ENCODE peak calls at places on chromosomes 6 and 20, in four cellular contexts. W is fibroblast of mammary gland, T is astrocyte of the spinal cord, U is BJ. R is an unnamed sample.

GRCh38 chr6:84411060-84411629 is 183.7 kb upstream of the CEP162 start:
- DNase-seq in T (peak; percentile 78), U (peak; percentile 48), W (peak; percentile 86), R (peak; percentile 45)

GRCh38 chr6:95227301-95227700 is 350.0 kb upstream of the MANEA start:
- DNase-seq in U (no peak), W (no peak), T (no peak), R (no peak)

GRCh38 chr6:159981591-159982245 is 12.8 kb downstream of the IGF2R start:
- DNase-seq in T (peak; percentile 84), W (peak; percentile 72), U (no peak), R (no peak)

GRCh38 chr6:138160329-138161117 is 1.2 kb upstream of the ARFGEF3 start:
- DNase-seq in T (no peak), W (no peak), U (no peak), R (no peak)

GRCh38 chr6:160882741-160883340 is 108.7 kb upstream of the MAP3K4 start:
- DNase-seq in U (no peak), T (peak; percentile 17), W (peak; percentile 59), R (peak; percentile 1)

GRCh38 chr6:95117236-95117635 is 460.1 kb upstream of the MANEA start:
- DNase-seq in U (no peak), W (no peak), T (no peak), R (no peak)

GRCh38 chr6:7769702-7770101 is 43.8 kb downstream of the BMP6 start:
- DNase-seq in U (no peak), W (peak; percentile 47), T (peak; percentile 19), R (no peak)

GRCh38 chr6:26536571-26537159 is 1.5 kb upstream of the HMGN4 start:
- DNase-seq in W (peak; percentile 82), U (no peak), T (peak; percentile 85), R (no peak)

GRCh38 chr6:21856844-21857243 is 263.3 kb downstream of the SOX4 start:
- DNase-seq in U (no peak), W (peak; percentile 83), T (peak; percentile 4), R (no peak)

GRCh38 chr6:28655164-28655563 is 129.5 kb downstream of the GPX5 start:
- DNase-seq in W (no peak), T (no peak), U (no peak), R (no peak)

GRCh38 chr6:132524639-132525038 is 11.7 kb upstream of the STX7 start:
- DNase-seq in U (no peak), W (no peak), T (no peak), R (no peak)

GRCh38 chr6:7996538-7997225 is 67.5 kb downstream of the BLOC1S5 start:
- DNase-seq in U (no peak), T (peak; percentile 77), W (peak; percentile 74), R (no peak)

GRCh38 chr20:63472159-63472811 is at the start of gene KCNQ2:
- DNase-seq in W (no peak), T (no peak), U (no peak), R (no peak)

GRCh38 chr6:148274809-148275208 is 67.8 kb upstream of the SASH1 start:
- DNase-seq in W (no peak), T (no peak), U (no peak), R (no peak)

DNA sequence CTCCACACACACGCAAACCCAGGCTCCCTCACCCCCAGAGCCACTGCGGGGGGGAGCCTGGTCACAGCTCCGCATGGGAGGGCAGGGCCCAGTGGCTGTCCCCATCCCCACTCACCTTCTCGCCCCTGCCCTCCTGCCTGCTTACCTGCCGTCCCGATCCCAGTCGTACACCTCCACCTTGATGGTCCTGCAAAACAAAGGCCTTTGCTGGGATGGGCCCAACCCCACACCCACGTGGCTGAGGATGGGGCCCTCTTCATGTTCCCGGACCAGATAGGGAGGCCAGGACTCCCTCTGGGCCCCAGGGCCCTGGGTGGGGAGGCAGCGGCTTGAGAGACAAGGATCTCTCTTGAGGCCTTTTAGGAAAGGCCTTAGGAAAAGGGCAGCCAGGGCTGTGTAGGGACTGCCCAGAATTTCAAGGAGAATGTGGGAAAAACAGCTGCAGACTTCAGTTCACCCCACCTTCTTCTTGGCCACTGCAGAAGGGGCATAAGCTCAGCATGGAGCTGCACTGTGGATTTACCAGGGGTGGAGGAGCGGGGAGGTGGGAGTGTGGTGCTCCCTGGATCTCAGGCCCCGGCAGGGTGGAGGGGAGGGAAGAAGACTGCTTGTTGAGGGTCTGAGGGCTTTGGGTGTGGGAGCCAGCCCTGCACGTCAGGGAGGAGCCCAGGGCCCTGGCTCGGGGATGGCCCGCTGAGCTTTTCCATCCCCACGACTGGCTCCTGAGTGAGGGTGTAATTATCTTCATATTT is 67.7 kb downstream of the RAB44 start:
- DNase-seq in U (no peak), W (no peak), T (no peak), R (no peak)
- H3K4me3 ChIP-seq in U (no peak overlapping the region), W (no peak overlapping the region), T (no peak overlapping the region), R (no peak overlapping the region)

GRCh38 chr20:17911927-17912326 is 56.7 kb downstream of the SNX5 start:
- DNase-seq in T (no peak), U (no peak), W (no peak), R (no peak)

GRCh38 chr20:17914957-17915356 is 53.6 kb downstream of the SNX5 start:
- DNase-seq in W (no peak), T (no peak), U (no peak), R (no peak)

GRCh38 chr20:17909745-17910345 is 58.7 kb downstream of the SNX5 start:
- DNase-seq in T (no peak), U (no peak), W (no peak), R (no peak)

GRCh38 chr20:17912916-17913315 is 55.7 kb downstream of the SNX5 start:
- DNase-seq in U (peak; percentile 56), T (no peak), W (peak; percentile 57), R (no peak)

GRCh38 chr20:17910828-17911294 is 57.7 kb downstream of the SNX5 start:
- DNase-seq in U (peak; percentile 89), W (peak; percentile 89), T (peak; percentile 91), R (peak; percentile 72)
- TF ChIP-seq CTCF in U (no peak), W (peak; percentile 14), T (peak; percentile 11), R (no peak)

DNA sequence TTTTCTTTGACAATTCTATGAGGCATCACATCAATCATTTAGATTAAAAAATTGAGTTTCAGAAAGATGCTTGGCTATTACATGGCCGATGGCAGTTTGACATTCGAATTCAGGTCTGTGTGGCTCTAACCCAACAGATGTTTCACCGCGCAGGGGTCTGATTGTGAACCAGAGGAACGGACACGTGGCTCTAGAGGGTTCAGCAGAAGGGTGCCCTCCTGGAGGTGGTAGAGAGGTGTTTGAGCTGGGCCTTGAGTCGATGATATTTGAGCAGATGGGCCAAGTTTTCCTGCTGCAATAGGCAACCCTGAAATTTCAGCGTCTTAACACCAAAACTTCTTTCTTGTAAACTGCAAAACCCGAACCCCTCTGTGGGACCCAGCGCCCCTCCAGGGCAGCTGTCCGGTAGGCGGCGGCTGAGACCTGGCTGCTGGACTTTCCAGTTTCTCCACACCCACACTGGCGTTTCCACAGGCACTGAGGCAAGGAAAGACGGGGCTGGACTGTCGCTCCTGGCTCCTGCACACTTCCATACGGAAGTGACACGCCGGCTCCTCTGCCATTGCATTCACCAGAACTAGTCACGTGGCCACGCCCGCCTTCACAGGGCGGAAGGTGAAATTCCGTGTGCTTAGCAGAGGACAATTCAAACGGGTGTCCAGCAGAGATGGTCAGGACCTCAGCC is 11.3 kb upstream of the AFDN start:
- DNase-seq in U (no peak), T (no peak), W (no peak), R (no peak)
- H3K4me3 ChIP-seq in U (no peak overlapping the region), T (no peak overlapping the region), W (no peak overlapping the region), R (peak overlapping the region; percentile 32)

GRCh38 chr6:3751730-3752537 is 421 bp upstream of the PXDC1 start:
- DNase-seq in W (peak; percentile 87), U (peak; percentile 58), T (peak; percentile 94), R (no peak)
- TF ChIP-seq CTCF in W (peak; percentile 1), U (peak; percentile 42), T (peak; percentile 33), R (no peak)